ENCODE peak calls at places on chromosomes 2 and 18, in nine cellular contexts. U is HS-27A; P is RPMI7951; O is Peyer's patch; C is fibroblast of villous mesenchyme; Y is lower lobe of right lung; L is stimulated activated CD8-positive, alpha-beta memory T cell treated with anti-CD3 and anti-CD28 coated beads, Interleukin-4, amount 100 ng/mL, for 1 hour; Z is GM03348; N is SW480. G is an unnamed sample.

GRCh38 chr2:95344656-95345055 is 47.5 kb downstream of the KCNIP3 start:
- DNase-seq in U (no peak), P (no peak), O (no peak), C (no peak), Y (no peak), L (no peak), Z (no peak), N (no peak), G (no peak)

GRCh38 chr2:235669269-235669831 is 175.5 kb downstream of the AGAP1 start:
- DNase-seq in U (no peak), P (peak), O (peak), C (peak), Y (peak), L (no peak), Z (peak), N (peak), G (no peak)

GRCh38 chr2:45771251-45771650 is 119.8 kb downstream of the PRKCE start:
- DNase-seq in U (no peak), P (no peak), O (no peak), C (no peak), Y (peak), L (no peak), Z (peak), N (no peak), G (no peak)

GRCh38 chr2:161141033-161141432 is 19.2 kb upstream of the TANK start:
- DNase-seq in U (no peak), P (no peak), O (no peak), C (no peak), Y (no peak), L (no peak), Z (no peak), N (no peak), G (no peak)

GRCh38 chr2:177289824-177290632 is 25.5 kb upstream of the NFE2L2 start:
- DNase-seq in U (no peak), P (no peak), O (no peak), C (no peak), Y (no peak), L (no peak), Z (no peak), N (no peak), G (no peak)

GRCh38 chr2:122100371-122101150 is 345.1 kb downstream of the TSN start:
- DNase-seq in U (peak), P (no peak), O (no peak), C (no peak), Y (no peak), L (no peak), Z (peak), N (peak), G (no peak)

GRCh38 chr2:219058541-219059374 is 2.0 kb downstream of the IHH start:
- DNase-seq in U (no peak), P (no peak), O (peak), C (no peak), Y (peak), L (no peak), Z (peak), N (no peak), G (no peak)

GRCh38 chr18:11066038-11066437 is 83.3 kb downstream of the PIEZO2 start:
- DNase-seq in U (no peak), P (no peak), O (no peak), C (no peak), Y (no peak), L (no peak), Z (no peak), N (no peak), G (no peak)

GRCh38 chr2:101698419-101699190 is 1.1 kb downstream of the MAP4K4 start:
- DNase-seq in U (no peak), P (peak), O (peak), C (peak), Y (no peak), L (no peak), Z (no peak), N (peak), G (peak)

GRCh38 chr2:42053482-42053790 is 5.6 kb downstream of the PKDCC start:
- DNase-seq in U (no peak), P (no peak), O (no peak), C (no peak), Y (no peak), L (no peak), Z (no peak), N (no peak), G (no peak)

GRCh38 chr2:160493227-160494028 is at the start of gene RBMS1:
- DNase-seq in U (no peak), P (peak), O (peak), C (peak), Y (peak), L (peak), Z (peak), N (peak), G (peak)

GRCh38 chr18:10689954-10690302 is 164.1 kb downstream of the NAPG start:
- DNase-seq in U (no peak), P (no peak), O (no peak), C (no peak), Y (no peak), L (no peak), Z (no peak), N (no peak), G (no peak)

GRCh38 chr2:207482630-207483029 is 47.1 kb upstream of the CREB1 start:
- DNase-seq in U (no peak), P (no peak), O (no peak), C (peak), Y (no peak), L (no peak), Z (no peak), N (no peak), G (no peak)

GRCh38 chr18:50297621-50298442 is 10.3 kb upstream of the CXXC1 start:
- DNase-seq in U (no peak), P (peak), O (peak), C (peak), Y (peak), L (peak), Z (peak), N (no peak), G (peak)

GRCh38 chr2:12619975-12620374 is 96.8 kb upstream of the TRIB2 start:
- DNase-seq in U (peak), P (peak), O (no peak), C (peak), Y (no peak), L (no peak), Z (peak), N (no peak), G (no peak)

GRCh38 chr2:224971214-224971613 is 71.1 kb downstream of the DOCK10 start:
- DNase-seq in U (no peak), P (no peak), O (peak), C (no peak), Y (peak), L (no peak), Z (no peak), N (peak), G (no peak)

GRCh38 chr2:133346654-133347053 is 221.6 kb downstream of the NCKAP5 start:
- DNase-seq in U (no peak), P (peak), O (no peak), C (peak), Y (no peak), L (no peak), Z (peak), N (no peak), G (no peak)

GRCh38 chr2:229344151-229344551 is 73.1 kb upstream of the PID1 start:
- DNase-seq in U (no peak), P (peak), O (no peak), C (peak), Y (no peak), L (no peak), Z (peak), N (no peak), G (no peak)

GRCh38 chr18:58338961-58339722 is 289.7 kb downstream of the ALPK2 start:
- DNase-seq in U (no peak), P (no peak), O (no peak), C (no peak), Y (no peak), L (no peak), Z (no peak), N (no peak), G (no peak)

GRCh38 chr2:204250692-204251091 is 294.6 kb upstream of the PARD3B start:
- DNase-seq in U (no peak), P (no peak), O (no peak), C (no peak), Y (no peak), L (no peak), Z (no peak), N (peak), G (no peak)

GRCh38 chr2:201806442-201806841 is at the start of gene CDK15:
- DNase-seq in U (no peak), P (peak), O (no peak), C (peak), Y (no peak), L (no peak), Z (no peak), N (no peak), G (no peak)

GRCh38 chr2:65231892-65232477 is 4.4 kb downstream of the ACTR2 start:
- DNase-seq in U (no peak), P (peak), O (no peak), C (peak), Y (no peak), L (no peak), Z (peak), N (no peak), G (no peak)

GRCh38 chr2:23285076-23285795 is 99.7 kb upstream of the KLHL29 start:
- DNase-seq in U (no peak), P (no peak), O (no peak), C (no peak), Y (no peak), L (no peak), Z (no peak), N (no peak), G (no peak)

GRCh38 chr2:20635698-20636584 is 15.0 kb downstream of the HS1BP3 start:
- DNase-seq in U (no peak), P (peak), O (peak), C (peak), Y (peak), L (no peak), Z (peak), N (peak), G (peak)

GRCh38 chr18:48050176-48050575 is 119.7 kb upstream of the SMAD2 start:
- DNase-seq in U (no peak), P (no peak), O (no peak), C (no peak), Y (peak), L (no peak), Z (no peak), N (no peak), G (no peak)

GRCh38 chr18:77342736-77343135 is 93.1 kb downstream of the GALR1 start:
- DNase-seq in U (no peak), P (no peak), O (no peak), C (no peak), Y (no peak), L (no peak), Z (no peak), N (no peak), G (no peak)

GRCh38 chr2:148926291-148926961 is 51.4 kb downstream of the KIF5C start:
- DNase-seq in U (no peak), P (peak), O (no peak), C (peak), Y (peak), L (peak), Z (peak), N (peak), G (peak)

GRCh38 chr2:165015052-165015642 is 59.8 kb upstream of the SLC38A11 start:
- DNase-seq in U (no peak), P (peak), O (peak), C (peak), Y (peak), L (peak), Z (peak), N (peak), G (peak)

GRCh38 chr2:151637284-151637781 is 96.9 kb downstream of the NEB start:
- DNase-seq in U (no peak), P (no peak), O (no peak), C (no peak), Y (no peak), L (peak), Z (no peak), N (no peak), G (peak)

GRCh38 chr2:526918-527317 is 150.3 kb downstream of the TMEM18 start:
- DNase-seq in U (no peak), P (no peak), O (no peak), C (no peak), Y (no peak), L (no peak), Z (no peak), N (no peak), G (no peak)

GRCh38 chr2:37625781-37626548 is 45.5 kb downstream of the CDC42EP3 start:
- DNase-seq in U (no peak), P (no peak), O (no peak), C (no peak), Y (no peak), L (peak), Z (no peak), N (no peak), G (no peak)

GRCh38 chr2:208783184-208783583 is 376.6 kb downstream of the PTH2R start:
- DNase-seq in U (no peak), P (no peak), O (no peak), C (no peak), Y (no peak), L (no peak), Z (no peak), N (no peak), G (no peak)

GRCh38 chr2:20465716-20466391 is 19.0 kb downstream of the RHOB start:
- DNase-seq in U (no peak), P (no peak), O (no peak), C (no peak), Y (no peak), L (no peak), Z (no peak), N (no peak), G (no peak)

GRCh38 chr2:144567745-144568144 is 47.8 kb upstream of the ZEB2 start:
- DNase-seq in U (no peak), P (no peak), O (no peak), C (no peak), Y (no peak), L (no peak), Z (no peak), N (no peak), G (no peak)

GRCh38 chr2:196961889-196962288 is 35.4 kb upstream of the PGAP1 start:
- DNase-seq in U (no peak), P (no peak), O (no peak), C (no peak), Y (no peak), L (no peak), Z (no peak), N (no peak), G (no peak)

GRCh38 chr18:73340135-73340934 is 472.5 kb upstream of the NETO1 start:
- DNase-seq in U (no peak), P (peak), O (no peak), C (peak), Y (no peak), L (no peak), Z (peak), N (no peak), G (no peak)

GRCh38 chr2:20452551-20452950 is 5.7 kb downstream of the RHOB start:
- DNase-seq in U (no peak), P (peak), O (no peak), C (peak), Y (no peak), L (no peak), Z (no peak), N (peak), G (no peak)

GRCh38 chr2:147846382-147847081 is 1.7 kb downstream of the ACVR2A start:
- DNase-seq in U (no peak), P (no peak), O (no peak), C (peak), Y (no peak), L (no peak), Z (peak), N (peak), G (no peak)

GRCh38 chr2:58710795-58711279 is 469.7 kb upstream of the FANCL start:
- DNase-seq in U (no peak), P (no peak), O (peak), C (no peak), Y (no peak), L (no peak), Z (no peak), N (no peak), G (no peak)

G was measured in Kasumi-1.